ENCODE peak calls at places on chromosomes 3 and 15, in four cellular contexts. B is astrocyte of the cerebellum, Z is epithelial cell of esophagus, K is astrocyte of the spinal cord. R is an unnamed sample.

GRCh38 chr3:46852329-46852720 is 10.9 kb downstream of the MYL3 start:
- DNase-seq in B (no peak), Z (no peak), K (no peak), R (no peak)

GRCh38 chr3:101999177-101999778 is 150.0 kb downstream of the NFKBIZ start:
- DNase-seq in B (peak), Z (no peak), K (peak), R (no peak)

GRCh38 chr3:31369637-31370036 is 163.1 kb upstream of the STT3B start:
- DNase-seq in B (no peak), Z (peak), K (peak), R (peak)

GRCh38 chr3:160885791-160886286 is 129.8 kb downstream of the PPM1L start:
- DNase-seq in B (peak), Z (peak), K (peak), R (peak)

GRCh38 chr3:11624161-11624560 is 19.6 kb downstream of the VGLL4 start:
- DNase-seq in B (no peak), Z (peak), K (no peak), R (peak)

GRCh38 chr3:184305577-184305976 is 6.5 kb downstream of the PSMD2 start:
- DNase-seq in B (no peak), Z (peak), K (peak), R (peak)

GRCh38 chr3:183295211-183295610 is 42.2 kb downstream of the B3GNT5 start:
- DNase-seq in B (peak), Z (peak), K (peak), R (peak)

GRCh38 chr3:56923546-56924224 is 121.9 kb upstream of the ARHGEF3 start:
- DNase-seq in B (no peak), Z (peak), K (peak), R (peak)

GRCh38 chr3:185200639-185201038 is 47.8 kb upstream of the C3orf70 start:
- DNase-seq in B (peak), Z (peak), K (peak), R (peak)

GRCh38 chr15:40282144-40282869 is 557 bp downstream of the ANKRD63 start:
- DNase-seq in B (no peak), Z (peak), K (no peak), R (no peak)

GRCh38 chr3:15899438-15899837 is 101.7 kb upstream of the ANKRD28 start:
- DNase-seq in B (peak), Z (peak), K (peak), R (peak)

GRCh38 chr3:112500621-112501020 is 1.3 kb upstream of the BTLA start:
- DNase-seq in B (no peak), Z (no peak), K (no peak), R (no peak)

GRCh38 chr15:75872400-75872990 is 29.2 kb downstream of the UBE2Q2 start:
- DNase-seq in B (no peak), Z (no peak), K (no peak), R (no peak)

GRCh38 chr3:184656991-184657669 is 54.7 kb downstream of the MAGEF1 start:
- DNase-seq in B (peak), Z (peak), K (peak), R (peak)

GRCh38 chr3:112109313-112109712 is 23.1 kb downstream of the C3orf52 start:
- DNase-seq in B (no peak), Z (no peak), K (no peak), R (no peak)

GRCh38 chr3:149367021-149367840 is 10.2 kb downstream of the TM4SF1 start:
- DNase-seq in B (no peak), Z (peak), K (no peak), R (peak)

GRCh38 chr3:46862689-46863020 is 589 bp downstream of the MYL3 start:
- DNase-seq in B (no peak), Z (no peak), K (no peak), R (no peak)

GRCh38 chr3:191894406-191894805 is 433.4 kb downstream of the PYDC2 start:
- DNase-seq in B (no peak), Z (no peak), K (peak), R (no peak)

GRCh38 chr3:167811071-167811470 is 75.5 kb downstream of the SERPINI1 start:
- DNase-seq in B (no peak), Z (no peak), K (no peak), R (no peak)

GRCh38 chr3:10408680-10409079 is 87.8 kb upstream of the SEC13 start:
- DNase-seq in B (no peak), Z (peak), K (no peak), R (peak)

GRCh38 chr3:63051920-63052319 is 176.7 kb upstream of the CADPS start:
- DNase-seq in B (peak), Z (no peak), K (peak), R (peak)

GRCh38 chr15:64017082-64017588 is 29.1 kb downstream of the DAPK2 start:
- DNase-seq in B (no peak), Z (peak), K (peak), R (no peak)

GRCh38 chr3:157574580-157574979 is 71.4 kb upstream of the VEPH1 start:
- DNase-seq in B (no peak), Z (no peak), K (no peak), R (no peak)

GRCh38 chr3:170180107-170180951 is 1.2 kb downstream of the PHC3 start:
- DNase-seq in B (no peak), Z (peak), K (peak), R (peak)

GRCh38 chr3:133885241-133885711 is 10.4 kb downstream of the RAB6B start:
- DNase-seq in B (no peak), Z (no peak), K (no peak), R (no peak)

GRCh38 chr15:62059818-62060115 is 480 bp downstream of the VPS13C start:
- DNase-seq in B (peak), Z (peak), K (peak), R (peak)

GRCh38 chr3:10556312-10556711 is 50.9 kb upstream of the ATP2B2 start:
- DNase-seq in B (no peak), Z (no peak), K (no peak), R (no peak)

GRCh38 chr3:31908391-31909097 is 72.5 kb downstream of the OSBPL10 start:
- DNase-seq in B (no peak), Z (peak), K (peak), R (no peak)

GRCh38 chr3:41302295-41302694 is 103.0 kb downstream of the CTNNB1 start:
- DNase-seq in B (no peak), Z (no peak), K (no peak), R (no peak)

GRCh38 chr15:30922469-30923311 is 19.0 kb downstream of the FAN1 start:
- DNase-seq in B (peak), Z (peak), K (peak), R (peak)

GRCh38 chr3:178443634-178444033 is 92.6 kb upstream of the KCNMB2 start:
- DNase-seq in B (peak), Z (peak), K (peak), R (peak)

GRCh38 chr3:70138606-70139005 is 139.1 kb downstream of the SAMMSON start:
- DNase-seq in B (no peak), Z (peak), K (peak), R (no peak)

GRCh38 chr3:73060302-73060723 is 1.1 kb upstream of the EBLN2 start:
- DNase-seq in B (no peak), Z (no peak), K (peak), R (no peak)

GRCh38 chr3:129611812-129612349 is 5.4 kb upstream of the PLXND1 start:
- DNase-seq in B (no peak), Z (no peak), K (peak), R (no peak)

GRCh38 chr3:66195347-66195783 is 25.4 kb upstream of the SLC25A26 start:
- DNase-seq in B (peak), Z (peak), K (peak), R (peak)

GRCh38 chr3:153029350-153029749 is 132.7 kb upstream of the RAP2B start:
- DNase-seq in B (no peak), Z (peak), K (peak), R (peak)

GRCh38 chr3:143525408-143525807 is 322.9 kb downstream of the SLC9A9 start:
- DNase-seq in B (no peak), Z (peak), K (peak), R (peak)

GRCh38 chr3:99269606-99270355 is 368.3 kb upstream of the DCBLD2 start:
- DNase-seq in B (no peak), Z (peak), K (no peak), R (peak)

GRCh38 chr3:156614642-156615511 is 59.5 kb upstream of the TIPARP start:
- DNase-seq in B (no peak), Z (peak), K (peak), R (peak)

GRCh38 chr3:48555231-48555948 is 1.2 kb downstream of the PFKFB4 start:
- DNase-seq in B (no peak), Z (no peak), K (no peak), R (no peak)

GRCh38 chr3:48553886-48554845 is 2.4 kb downstream of the PFKFB4 start:
- DNase-seq in B (no peak), Z (peak), K (no peak), R (no peak)

GRCh38 chr3:48555949-48556795 is 431 bp downstream of the PFKFB4 start:
- DNase-seq in B (no peak), Z (no peak), K (no peak), R (no peak)

GRCh38 chr3:48558446-48559134 is 2.0 kb upstream of the PFKFB4 start:
- DNase-seq in B (no peak), Z (peak), K (no peak), R (no peak)

GRCh38 chr3:48556796-48557626 is at the start of gene PFKFB4:
- DNase-seq in B (peak), Z (peak), K (peak), R (peak)
- TF ChIP-seq CTCF in B (no peak), Z (no peak), K (no peak), R (no peak)

GRCh38 chr15:58469432-58470353 is 37.9 kb downstream of the LIPC start:
- DNase-seq in B (peak), Z (peak), K (peak), R (peak)

GRCh38 chr15:58472221-58472620 is 40.4 kb downstream of the LIPC start:
- DNase-seq in B (no peak), Z (no peak), K (no peak), R (peak)

GRCh38 chr15:58472821-58473581 is 41.2 kb downstream of the LIPC start:
- DNase-seq in B (no peak), Z (peak), K (peak), R (peak)

GRCh38 chr15:58473720-58474119 is 41.9 kb downstream of the LIPC start:
- DNase-seq in B (peak), Z (peak), K (peak), R (peak)

DNA sequence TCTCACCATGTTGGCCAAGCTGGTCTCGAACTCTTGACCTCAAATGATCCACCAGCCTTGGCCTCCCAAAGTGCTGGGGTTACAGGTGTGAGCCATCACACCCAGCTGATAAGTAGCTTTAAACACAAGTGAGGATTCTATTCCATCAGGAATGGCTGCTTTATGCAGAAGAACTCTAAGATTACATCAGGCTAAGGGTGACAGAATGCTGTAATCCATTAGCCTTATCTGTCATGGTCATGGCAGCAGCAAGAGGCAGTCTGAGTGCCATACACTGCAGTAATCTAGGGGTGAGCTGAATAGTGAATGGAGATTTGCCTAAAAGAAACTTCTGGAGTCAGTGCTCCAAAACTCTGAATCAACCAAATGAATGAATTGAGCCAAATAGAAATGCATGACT is 39.5 kb downstream of the LIPC start:
- DNase-seq in B (no peak), Z (no peak), K (no peak), R (no peak)
- H3K4me3 ChIP-seq in B (no peak), Z (no peak), K (no peak), R (no peak)

GRCh38 chr15:52678468-52679231 is 538 bp downstream of the ATOSA start:
- DNase-seq in B (no peak), Z (peak), K (peak), R (peak)

GRCh38 chr15:52677593-52677992 is 1.6 kb downstream of the ATOSA start:
- DNase-seq in B (no peak), Z (no peak), K (no peak), R (no peak)

GRCh38 chr15:52680041-52680391 is 828 bp upstream of the ATOSA start:
- DNase-seq in B (no peak), Z (peak), K (peak), R (peak)

GRCh38 chr15:52679232-52680040 is at the start of gene ATOSA:
- DNase-seq in B (peak), Z (peak), K (peak), R (peak)

GRCh38 chr15:52678036-52678467 is 1.1 kb downstream of the ATOSA start:
- DNase-seq in B (no peak), Z (peak), K (peak), R (peak)
- TF ChIP-seq CTCF in B (no peak), Z (peak), K (peak), R (peak)

DNA sequence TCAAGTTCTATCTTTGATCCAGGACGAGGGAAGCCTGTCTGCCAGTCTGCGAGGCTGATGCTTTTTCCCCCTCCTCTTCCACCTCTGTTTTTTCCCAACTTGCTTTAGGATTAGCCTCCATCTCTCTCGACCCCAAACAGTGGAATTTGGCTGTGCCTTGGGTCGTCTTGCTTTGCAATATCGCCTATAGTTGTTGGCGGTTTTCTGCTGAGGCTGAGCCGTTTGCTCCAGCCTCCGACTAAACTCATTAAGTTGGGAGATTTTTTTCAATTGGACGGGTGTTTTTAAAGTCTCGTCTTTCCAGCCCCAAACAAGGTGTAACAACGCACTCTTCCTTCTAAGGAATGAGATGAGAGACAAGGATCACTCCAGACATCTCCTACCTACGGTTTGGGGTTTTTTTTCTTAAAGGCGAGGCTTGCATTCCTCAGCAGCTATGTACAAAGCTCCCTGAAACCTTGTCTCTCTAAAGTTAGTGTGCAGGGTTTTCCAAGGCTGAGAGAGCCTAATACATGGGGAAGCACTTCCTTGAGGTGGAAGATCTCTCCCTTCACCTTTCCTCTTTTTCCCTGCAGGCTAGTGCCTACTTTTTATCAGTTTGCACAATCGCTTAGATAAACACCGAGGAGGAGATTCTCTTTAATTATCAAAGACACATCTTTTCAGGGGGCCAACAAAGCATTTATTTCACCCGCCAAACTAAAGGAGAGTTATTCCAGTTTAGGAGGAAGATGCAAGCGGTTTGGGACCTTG is 4.7 kb upstream of the NR2F2 start:
- DNase-seq in B (no peak), Z (peak), K (peak), R (peak)
- H3K4me3 ChIP-seq in B (peak), Z (peak), K (peak), R (peak)

GRCh38 chr15:26098801-26099200 is 235.7 kb upstream of the ATP10A start:
- DNase-seq in B (no peak), Z (no peak), K (no peak), R (no peak)
- TF ChIP-seq CTCF in B (no peak), Z (no peak), K (no peak), R (no peak)

GRCh38 chr15:100849021-100849831 is 30.4 kb upstream of the ALDH1A3 start:
- DNase-seq in B (no peak), Z (peak), K (peak), R (peak)
- H3K4me3 ChIP-seq in B (peak), Z (peak), K (peak), R (peak)

GRCh38 chr3:58659051-58659675 is 7.4 kb downstream of the FAM3D start:
- DNase-seq in B (peak), Z (peak), K (peak), R (peak)
- TF ChIP-seq CTCF in B (peak), Z (peak), K (peak), R (peak)